ENCODE peak calls at places on chromosomes 12 and 14, in seven cellular contexts. R is stimulated activated CD4-positive, alpha-beta T cell treated with anti-CD3 and anti-CD28 coated beads, Interleukin-2, amount 100 ng/mL, for 48 hours; C is T-helper 2 cell; V is A172; G is effector memory CD8-positive, alpha-beta T cell; H is NCI-H1105 treated with DMSO at 0.1 percent for 48 hours; Z is NCI-H524. T is an unnamed sample.

GRCh38 chr12:31783996-31784645 is 55.3 kb upstream of the AMN1 start:
- DNase-seq in R (no peak), C (no peak), V (no peak), G (no peak), H (no peak), Z (peak), T (no peak)

GRCh38 chr12:46389130-46389616 is 16.6 kb upstream of the SLC38A2 start:
- DNase-seq in R (no peak), C (no peak), V (no peak), G (no peak), H (no peak), Z (no peak), T (peak)

GRCh38 chr12:53591301-53592206 is 34.6 kb downstream of the ATF7 start:
- DNase-seq in R (no peak), C (no peak), V (no peak), G (no peak), H (no peak), Z (peak), T (no peak)

GRCh38 chr12:78101946-78102635 is 271.4 kb downstream of the NAV3 start:
- DNase-seq in R (no peak), C (no peak), V (no peak), G (no peak), H (no peak), Z (no peak), T (no peak)

GRCh38 chr12:25811656-25812126 is 146.8 kb upstream of the RASSF8 start:
- DNase-seq in R (no peak), C (no peak), V (peak), G (no peak), H (peak), Z (no peak), T (no peak)

GRCh38 chr14:64746298-64747250 is 42.4 kb downstream of the PLEKHG3 start:
- DNase-seq in R (no peak), C (no peak), V (no peak), G (no peak), H (no peak), Z (no peak), T (no peak)

GRCh38 chr12:125092872-125093680 is 27.8 kb downstream of the AACS start:
- DNase-seq in R (no peak), C (no peak), V (peak), G (no peak), H (no peak), Z (no peak), T (no peak)

GRCh38 chr14:97408937-97409860 is 612.0 kb downstream of the VRK1 start:
- DNase-seq in R (peak), C (peak), V (no peak), G (no peak), H (no peak), Z (no peak), T (no peak)

GRCh38 chr14:64074961-64075619 is 219.1 kb downstream of the ESR2 start:
- DNase-seq in R (no peak), C (peak), V (peak), G (no peak), H (no peak), Z (no peak), T (no peak)

GRCh38 chr12:117009759-117010158 is 89.5 kb downstream of the TESC start:
- DNase-seq in R (no peak), C (no peak), V (no peak), G (no peak), H (no peak), Z (no peak), T (no peak)